ENCODE peak calls at places on chromosomes 13 and 19, in seven cellular contexts. E is IMR-90, K is AG04449, N is upper lobe of right lung, H is K562, T is heart left ventricle, X is AG10803. F is an unnamed sample.

GRCh38 chr19:4504297-4504701 is 14.0 kb downstream of the PLIN4 start:
- DNase-seq in E (no peak), K (no peak), N (no peak), H (no peak), T (peak; percentile 6), X (no peak), F (no peak)

GRCh38 chr13:42398542-42398941 is 126.6 kb downstream of the AKAP11 start:
- DNase-seq in E (no peak), K (no peak), N (no peak), H (no peak), T (no peak), X (no peak), F (peak; percentile 21)

GRCh38 chr19:36771275-36772231 is 1.1 kb downstream of the ZNF850 start:
- DNase-seq in E (peak; percentile 87), K (peak; percentile 42), N (no peak), H (peak; percentile 53), T (peak; percentile 87), X (peak; percentile 52), F (peak; percentile 74)

GRCh38 chr13:59745395-59745788 is 418.3 kb downstream of the DIAPH3 start:
- DNase-seq in E (peak; percentile 78), K (no peak), N (no peak), H (no peak), T (no peak), X (peak; percentile 41), F (no peak)

GRCh38 chr13:99227909-99228688 is 27.4 kb downstream of the UBAC2 start:
- DNase-seq in E (no peak), K (no peak), N (no peak), H (no peak), T (no peak), X (no peak), F (no peak)

GRCh38 chr19:5563941-5564612 is 3.7 kb downstream of the TINCR start:
- DNase-seq in E (peak; percentile 37), K (no peak), N (no peak), H (no peak), T (no peak), X (no peak), F (no peak)

GRCh38 chr13:51999525-51999924 is 11.7 kb downstream of the ATP7B start:
- DNase-seq in E (peak; percentile 25), K (no peak), N (no peak), H (no peak), T (peak; percentile 78), X (peak; percentile 8), F (no peak)

GRCh38 chr13:76991432-76991795 is 467 bp upstream of the CLN5 start:
- DNase-seq in E (no peak), K (no peak), N (no peak), H (no peak), T (peak; percentile 19), X (no peak), F (no peak)

GRCh38 chr13:26442541-26442940 is 114.9 kb upstream of the WASF3 start:
- DNase-seq in E (peak; percentile 82), K (peak; percentile 55), N (no peak), H (no peak), T (no peak), X (peak; percentile 75), F (no peak)

GRCh38 chr13:94708031-94708571 is 4.2 kb downstream of the SOX21 start:
- DNase-seq in E (no peak), K (no peak), N (no peak), H (no peak), T (no peak), X (no peak), F (no peak)

GRCh38 chr19:54138777-54139256 is 1.3 kb downstream of the CNOT3 start:
- DNase-seq in E (no peak), K (no peak), N (no peak), H (no peak), T (no peak), X (no peak), F (no peak)

GRCh38 chr13:72504026-72504925 is 223.2 kb downstream of the MZT1 start:
- DNase-seq in E (no peak), K (peak; percentile 26), N (no peak), H (no peak), T (no peak), X (no peak), F (no peak)

GRCh38 chr13:75050419-75051066 is 431.4 kb downstream of the TBC1D4 start:
- DNase-seq in E (peak; percentile 1), K (peak; percentile 24), N (no peak), H (no peak), T (no peak), X (peak; percentile 64), F (peak; percentile 26)
- H3K4me3 ChIP-seq in E (no peak overlapping the region), K (no peak overlapping the region), N (no peak overlapping the region), H (no peak overlapping the region), T (no peak overlapping the region), X (peak overlapping the region; percentile 4), F (no peak overlapping the region)

DNA sequence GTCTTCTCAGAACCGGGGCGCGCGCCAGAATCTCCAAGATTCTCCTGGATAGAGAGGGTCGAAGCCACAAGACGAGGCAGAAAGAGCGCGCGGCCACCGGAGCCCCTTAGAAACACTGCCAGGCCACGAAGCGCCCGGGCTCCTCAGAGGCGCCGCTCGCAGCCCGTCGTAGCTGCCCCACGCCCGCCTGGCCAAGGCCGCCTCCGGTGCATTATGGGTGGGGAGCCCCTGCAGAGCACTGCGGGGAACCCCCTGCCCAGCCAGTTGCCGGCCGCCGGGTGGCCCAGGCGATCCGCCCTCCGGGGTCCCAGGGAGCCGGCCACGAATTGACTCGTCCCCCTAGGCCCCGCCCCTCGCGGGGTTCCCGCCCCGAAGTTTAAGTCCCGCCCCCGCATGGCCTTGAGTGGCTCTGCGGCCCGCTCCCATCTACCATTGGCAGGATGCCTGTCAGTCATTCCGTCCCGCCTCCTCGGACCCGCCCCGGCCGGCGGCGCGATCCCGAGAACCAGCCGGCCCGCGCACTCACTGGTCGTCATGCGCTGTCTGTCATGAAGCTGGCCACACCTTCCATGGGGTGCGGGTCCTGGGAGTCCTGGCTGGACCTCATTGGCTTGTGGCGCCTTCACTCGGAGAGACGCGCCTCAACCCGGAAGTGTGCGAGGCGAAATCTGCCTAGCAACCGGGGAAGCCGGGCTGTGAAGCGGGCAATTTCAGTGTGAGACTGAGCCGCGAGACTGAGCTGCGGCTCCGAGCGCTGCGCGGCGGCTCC is 20.2 kb upstream of the GATAD2A start:
- DNase-seq in E (peak; percentile 100), K (peak; percentile 97), N (peak; percentile 99), H (peak; percentile 95), T (peak; percentile 100), X (peak; percentile 100), F (peak; percentile 99)
- H3K4me3 ChIP-seq in E (peak overlapping the region; percentile 71), K (peak overlapping the region; percentile 72), N (peak overlapping the region; percentile 85), H (peak overlapping the region; percentile 96), T (peak overlapping the region; percentile 46), X (peak overlapping the region; percentile 74), F (peak overlapping the region; percentile 84)

DNA sequence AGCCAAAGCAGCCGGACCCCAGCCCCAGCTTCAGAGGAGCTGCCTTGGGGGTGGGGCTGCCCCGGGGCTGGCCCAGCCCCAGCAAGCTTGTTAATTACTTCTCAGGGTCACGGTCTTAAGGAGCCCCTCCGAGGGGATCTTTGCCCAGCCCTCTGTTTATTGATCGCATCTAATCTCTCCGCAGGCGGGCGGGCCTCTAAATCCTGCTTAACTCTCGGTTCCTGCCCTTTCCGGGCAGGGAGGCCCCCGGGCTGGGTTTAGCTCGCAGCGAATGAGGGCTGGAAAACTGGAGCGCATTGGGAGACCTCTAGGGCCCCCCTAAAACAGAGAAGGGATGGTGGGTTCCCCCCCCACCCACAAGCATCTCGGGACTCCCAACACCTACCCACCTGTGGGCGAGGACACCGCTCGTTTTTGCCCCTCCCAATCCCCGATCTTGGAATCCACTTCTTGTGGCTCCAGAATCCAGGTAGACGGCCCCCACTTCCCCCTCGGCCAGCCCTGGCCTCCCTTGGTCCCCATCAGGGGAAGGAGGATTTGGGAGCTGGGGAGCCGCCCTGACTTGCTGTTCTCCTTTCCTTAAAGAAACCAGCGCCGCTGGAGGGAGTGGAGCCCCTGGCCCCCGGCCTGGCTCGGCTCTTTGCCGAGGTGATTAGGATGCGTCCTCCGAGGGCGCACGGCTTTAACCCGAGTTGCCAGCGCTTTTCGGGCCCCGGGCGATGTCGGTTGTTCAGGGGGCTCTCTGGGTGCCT is 59.5 kb upstream of the ADGRL1 start:
- DNase-seq in E (no peak), K (no peak), N (no peak), H (peak; percentile 8), T (no peak), X (no peak), F (no peak)
- H3K4me3 ChIP-seq in E (no peak overlapping the region), K (no peak overlapping the region), N (no peak overlapping the region), H (no peak overlapping the region), T (no peak overlapping the region), X (no peak overlapping the region), F (no peak overlapping the region)

GRCh38 chr13:107266657-107267056 is 698.7 kb upstream of the ARGLU1 start:
- DNase-seq in E (no peak), K (no peak), N (no peak), H (no peak), T (no peak), X (no peak), F (no peak)
- H3K4me3 ChIP-seq in E (no peak overlapping the region), K (no peak overlapping the region), N (no peak overlapping the region), H (no peak overlapping the region), T (no peak overlapping the region), X (no peak overlapping the region), F (no peak overlapping the region)

DNA sequence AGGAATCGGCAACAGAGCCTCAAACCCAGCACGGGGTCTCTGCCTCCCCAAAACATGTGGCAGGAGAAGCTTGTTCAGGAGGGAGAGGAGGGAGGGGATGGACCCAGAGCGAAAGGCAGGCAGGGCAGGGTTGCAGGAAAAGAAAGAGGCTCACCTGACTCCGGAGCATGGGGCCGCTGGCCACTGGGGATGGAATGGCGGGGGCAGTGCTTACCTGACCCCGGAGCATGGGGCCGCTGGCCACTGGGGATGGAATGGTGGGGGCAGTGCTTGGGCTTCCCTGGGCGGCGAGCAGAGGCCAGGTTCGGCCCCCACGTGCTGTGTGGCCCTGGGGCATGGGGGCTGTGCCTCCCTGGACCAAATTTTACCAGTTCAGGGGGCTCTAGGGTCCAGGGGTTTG is 13.3 kb upstream of the CELF5 start:
- DNase-seq in E (no peak), K (no peak), N (no peak), H (no peak), T (no peak), X (no peak), F (no peak)
- H3K4me3 ChIP-seq in E (no peak overlapping the region), K (no peak overlapping the region), N (no peak overlapping the region), H (no peak overlapping the region), T (no peak overlapping the region), X (no peak overlapping the region), F (no peak overlapping the region)

GRCh38 chr19:44614313-44614712 is 950 bp downstream of the IGSF23 start:
- DNase-seq in E (no peak), K (no peak), N (no peak), H (no peak), T (no peak), X (no peak), F (no peak)
- H3K4me3 ChIP-seq in E (no peak overlapping the region), K (no peak overlapping the region), N (no peak overlapping the region), H (no peak overlapping the region), T (no peak overlapping the region), X (no peak overlapping the region), F (no peak overlapping the region)

GRCh38 chr19:1849999-1850398 is 1.7 kb upstream of the REXO1 start:
- DNase-seq in E (no peak), K (no peak), N (no peak), H (no peak), T (no peak), X (no peak), F (no peak)

GRCh38 chr19:1848399-1849131 is at the start of gene REXO1:
- DNase-seq in E (peak; percentile 87), K (no peak), N (peak; percentile 97), H (peak; percentile 88), T (peak; percentile 93), X (peak; percentile 91), F (peak; percentile 64)

GRCh38 chr19:1847684-1848398 is 442 bp downstream of the REXO1 start:
- DNase-seq in E (peak; percentile 40), K (no peak), N (peak; percentile 79), H (peak; percentile 59), T (peak; percentile 42), X (peak; percentile 32), F (no peak)

GRCh38 chr19:1847348-1847683 is 967 bp downstream of the REXO1 start:
- DNase-seq in E (no peak), K (no peak), N (no peak), H (no peak), T (no peak), X (peak; percentile 20), F (no peak)

GRCh38 chr19:1849132-1849474 is 820 bp upstream of the REXO1 start:
- DNase-seq in E (no peak), K (no peak), N (no peak), H (no peak), T (no peak), X (no peak), F (no peak)
- H3K4me3 ChIP-seq in E (no peak overlapping the region), K (peak overlapping the region; percentile 32), N (no peak overlapping the region), H (no peak overlapping the region), T (no peak overlapping the region), X (no peak overlapping the region), F (no peak overlapping the region)

F was measured in skeletal muscle cell.